ENCODE peak calls at places on chromosomes 3 and 15, in eight cellular contexts. One of them, this sample, is unnamed.

GRCh38 chr3:12993623-12994356 is 79.4 kb downstream of the IQSEC1 start:
- DNase-seq in MM.1S: no peak
- DNase-seq in ecto neural progenitor cell: peak
- DNase-seq in neuronal stem cell: no peak
- DNase-seq in lower lobe of right lung: peak
- DNase-seq in activated CD8-positive, alpha-beta memory T cell treated with anti-CD3 and anti-CD28 coated beads for 48 hours: no peak
- DNase-seq in Daoy: no peak
- DNase-seq in naive thymus-derived CD8-positive, alpha-beta T cell: no peak
- DNase-seq in this sample: peak

GRCh38 chr3:44501971-44502370 is 24.5 kb upstream of the ZNF445 start:
- DNase-seq in MM.1S: no peak
- DNase-seq in ecto neural progenitor cell: no peak
- DNase-seq in neuronal stem cell: no peak
- DNase-seq in lower lobe of right lung: no peak
- DNase-seq in activated CD8-positive, alpha-beta memory T cell treated with anti-CD3 and anti-CD28 coated beads for 48 hours: no peak
- DNase-seq in Daoy: no peak
- DNase-seq in naive thymus-derived CD8-positive, alpha-beta T cell: no peak
- DNase-seq in this sample: no peak

GRCh38 chr15:101490922-101491738 is 1.6 kb upstream of the PCSK6 start:
- DNase-seq in MM.1S: no peak
- DNase-seq in ecto neural progenitor cell: peak
- DNase-seq in neuronal stem cell: no peak
- DNase-seq in lower lobe of right lung: no peak
- DNase-seq in activated CD8-positive, alpha-beta memory T cell treated with anti-CD3 and anti-CD28 coated beads for 48 hours: no peak
- DNase-seq in Daoy: no peak
- DNase-seq in naive thymus-derived CD8-positive, alpha-beta T cell: no peak
- DNase-seq in this sample: no peak

GRCh38 chr15:88878720-88879184 is 16.6 kb downstream of the HAPLN3 start:
- DNase-seq in MM.1S: peak
- DNase-seq in ecto neural progenitor cell: peak
- DNase-seq in neuronal stem cell: peak
- DNase-seq in lower lobe of right lung: no peak
- DNase-seq in activated CD8-positive, alpha-beta memory T cell treated with anti-CD3 and anti-CD28 coated beads for 48 hours: peak
- DNase-seq in Daoy: peak
- DNase-seq in naive thymus-derived CD8-positive, alpha-beta T cell: no peak
- DNase-seq in this sample: peak

GRCh38 chr3:119497824-119498187 is 541 bp upstream of the TIMMDC1 start:
- DNase-seq in MM.1S: no peak
- DNase-seq in ecto neural progenitor cell: no peak
- DNase-seq in neuronal stem cell: peak
- DNase-seq in lower lobe of right lung: no peak
- DNase-seq in activated CD8-positive, alpha-beta memory T cell treated with anti-CD3 and anti-CD28 coated beads for 48 hours: no peak
- DNase-seq in Daoy: peak
- DNase-seq in naive thymus-derived CD8-positive, alpha-beta T cell: no peak
- DNase-seq in this sample: peak

GRCh38 chr15:81548350-81549116 is 174.5 kb upstream of the TMC3 start:
- DNase-seq in MM.1S: no peak
- DNase-seq in ecto neural progenitor cell: no peak
- DNase-seq in neuronal stem cell: no peak
- DNase-seq in lower lobe of right lung: no peak
- DNase-seq in activated CD8-positive, alpha-beta memory T cell treated with anti-CD3 and anti-CD28 coated beads for 48 hours: no peak
- DNase-seq in Daoy: peak
- DNase-seq in naive thymus-derived CD8-positive, alpha-beta T cell: no peak
- DNase-seq in this sample: no peak

GRCh38 chr15:100849021-100849831 is 30.4 kb upstream of the ALDH1A3 start:
- DNase-seq in MM.1S: peak
- DNase-seq in ecto neural progenitor cell: peak
- DNase-seq in neuronal stem cell: no peak
- DNase-seq in lower lobe of right lung: peak
- DNase-seq in activated CD8-positive, alpha-beta memory T cell treated with anti-CD3 and anti-CD28 coated beads for 48 hours: peak
- DNase-seq in Daoy: peak
- DNase-seq in naive thymus-derived CD8-positive, alpha-beta T cell: peak
- DNase-seq in this sample: peak

GRCh38 chr3:152302521-152303021 is 33.8 kb downstream of the MBNL1 start:
- DNase-seq in MM.1S: no peak
- DNase-seq in ecto neural progenitor cell: no peak
- DNase-seq in neuronal stem cell: no peak
- DNase-seq in lower lobe of right lung: peak
- DNase-seq in activated CD8-positive, alpha-beta memory T cell treated with anti-CD3 and anti-CD28 coated beads for 48 hours: no peak
- DNase-seq in Daoy: no peak
- DNase-seq in naive thymus-derived CD8-positive, alpha-beta T cell: no peak
- DNase-seq in this sample: no peak

GRCh38 chr3:172701758-172702157 is 9.1 kb downstream of the NCEH1 start:
- DNase-seq in MM.1S: no peak
- DNase-seq in ecto neural progenitor cell: no peak
- DNase-seq in neuronal stem cell: no peak
- DNase-seq in lower lobe of right lung: no peak
- DNase-seq in activated CD8-positive, alpha-beta memory T cell treated with anti-CD3 and anti-CD28 coated beads for 48 hours: no peak
- DNase-seq in Daoy: no peak
- DNase-seq in naive thymus-derived CD8-positive, alpha-beta T cell: no peak
- DNase-seq in this sample: no peak

This sample was measured in endothelial cell.